ENCODE peak calls at places on chromosomes 3 and 15, in ten cellular contexts. P, W, T, I, Z, S, F, O, H and U are unnamed samples.

GRCh38 chr15:75107905-75108838 is 84.8 kb downstream of the PPCDC start:
- DNase-seq in P (no peak), W (peak), T (no peak), I (no peak), Z (no peak), S (no peak), F (peak), O (peak), H (no peak), U (peak)

GRCh38 chr15:32781781-32782180 is 64.0 kb downstream of the GREM1 start:
- DNase-seq in P (no peak), W (no peak), T (no peak), I (no peak), Z (no peak), S (peak), F (no peak), O (no peak), H (no peak), U (no peak)

GRCh38 chr3:64214002-64214696 is 11.1 kb downstream of the PRICKLE2 start:
- DNase-seq in P (no peak), W (peak), T (no peak), I (no peak), Z (peak), S (no peak), F (peak), O (no peak), H (no peak), U (no peak)

GRCh38 chr3:88785841-88786240 is 321.6 kb upstream of the EPHA3 start:
- DNase-seq in P (no peak), W (no peak), T (no peak), I (no peak), Z (no peak), S (no peak), F (no peak), O (no peak), H (no peak), U (no peak)

GRCh38 chr3:169940486-169941181 is 26.0 kb upstream of the SEC62 start:
- DNase-seq in P (no peak), W (no peak), T (no peak), I (no peak), Z (no peak), S (no peak), F (no peak), O (no peak), H (no peak), U (no peak)

GRCh38 chr3:10848261-10848660 is 32.2 kb downstream of the SLC6A11 start:
- DNase-seq in P (no peak), W (no peak), T (no peak), I (no peak), Z (no peak), S (no peak), F (no peak), O (no peak), H (no peak), U (no peak)

GRCh38 chr3:172537521-172538158 is 14.4 kb upstream of the TNFSF10 start:
- DNase-seq in P (no peak), W (no peak), T (no peak), I (no peak), Z (no peak), S (no peak), F (no peak), O (no peak), H (no peak), U (no peak)

GRCh38 chr15:65033659-65034269 is 4.3 kb upstream of the MTFMT start:
- DNase-seq in P (peak), W (peak), T (no peak), I (peak), Z (peak), S (peak), F (peak), O (no peak), H (no peak), U (no peak)